ENCODE peak calls at places on chromosomes 11 and 22, in five cellular contexts. F is activated CD8-positive, alpha-beta T cell treated with anti-CD3 and anti-CD28 coated beads for 36 hours; P is kidney tubule cell; N is HTR-8/SVneo; R is NCI-H2029 treated with DMSO at 0.1 percent for 48 hours. Z is an unnamed sample.

GRCh38 chr22:23534851-23535717 is 45.0 kb downstream of the IGLL1 start:
- DNase-seq in F (no peak), P (no peak), N (no peak), R (no peak), Z (no peak)

GRCh38 chr22:40323681-40324083 is 22.6 kb upstream of the ADSL start:
- DNase-seq in F (peak; percentile 50), P (no peak), N (no peak), R (no peak), Z (no peak)

GRCh38 chr11:134660416-134660815 is 248.4 kb upstream of the B3GAT1 start:
- DNase-seq in F (no peak), P (no peak), N (no peak), R (no peak), Z (no peak)

GRCh38 chr22:24985824-24986214 is 33.3 kb downstream of the KIAA1671 start:
- DNase-seq in F (no peak), P (no peak), N (peak; percentile 53), R (no peak), Z (no peak)

GRCh38 chr11:1291295-1292017 is 18.0 kb downstream of the TOLLIP start:
- DNase-seq in F (no peak), P (no peak), N (no peak), R (no peak), Z (no peak)

GRCh38 chr11:60164550-60165075 is 18.3 kb downstream of the MS4A6A start:
- DNase-seq in F (peak; percentile 28), P (no peak), N (no peak), R (no peak), Z (no peak)

GRCh38 chr11:77081976-77082836 is 15.4 kb downstream of the CAPN5 start:
- DNase-seq in F (no peak), P (no peak), N (no peak), R (no peak), Z (no peak)

GRCh38 chr22:32590556-32590955 is 115.9 kb downstream of the FBXO7 start:
- DNase-seq in F (no peak), P (no peak), N (no peak), R (no peak), Z (no peak)

GRCh38 chr22:29382575-29383328 is 5.6 kb downstream of the AP1B1 start:
- DNase-seq in F (no peak), P (peak; percentile 86), N (no peak), R (no peak), Z (no peak)

GRCh38 chr22:27107824-27108223 is 450.4 kb downstream of the MIAT start:
- DNase-seq in F (no peak), P (peak; percentile 99), N (peak; percentile 45), R (peak; percentile 66), Z (no peak)

GRCh38 chr11:118366287-118366686 is 6.9 kb downstream of the UBE4A start:
- DNase-seq in F (no peak), P (no peak), N (no peak), R (no peak), Z (peak; percentile 97)

GRCh38 chr11:2367266-2368160 is 9.6 kb upstream of the CD81 start:
- DNase-seq in F (no peak), P (no peak), N (no peak), R (no peak), Z (no peak)

GRCh38 chr22:36714110-36714509 is 10.6 kb upstream of the CACNG2 start:
- DNase-seq in F (no peak), P (no peak), N (no peak), R (no peak), Z (no peak)

GRCh38 chr11:103737791-103738190 is 298.6 kb upstream of the DDI1 start:
- DNase-seq in F (no peak), P (peak; percentile 35), N (no peak), R (no peak), Z (no peak)

GRCh38 chr11:65213322-65214211 is 31.8 kb downstream of the CAPN1 start:
- DNase-seq in F (peak; percentile 64), P (peak; percentile 20), N (no peak), R (no peak), Z (no peak)

GRCh38 chr22:19195796-19196731 is 17.5 kb upstream of the SLC25A1 start:
- DNase-seq in F (peak; percentile 54), P (no peak), N (no peak), R (no peak), Z (no peak)

GRCh38 chr11:17561466-17562001 is 14.5 kb downstream of the OTOG start:
- DNase-seq in F (no peak), P (no peak), N (no peak), R (no peak), Z (no peak)

GRCh38 chr11:35927730-35928129 is 16.1 kb upstream of the LDLRAD3 start:
- DNase-seq in F (no peak), P (peak; percentile 74), N (no peak), R (no peak), Z (no peak)

GRCh38 chr11:34274712-34275398 is 83.0 kb downstream of the ABTB2 start:
- DNase-seq in F (no peak), P (peak; percentile 98), N (peak; percentile 89), R (peak; percentile 89), Z (peak; percentile 99)

GRCh38 chr11:111438846-111439520 is 59.9 kb upstream of the POU2AF1 start:
- DNase-seq in F (no peak), P (no peak), N (no peak), R (peak; percentile 66), Z (no peak)

GRCh38 chr11:8034604-8035224 is 46.3 kb upstream of the TUB start:
- DNase-seq in F (no peak), P (no peak), N (no peak), R (no peak), Z (no peak)

GRCh38 chr11:8087185-8087584 is 6.2 kb downstream of the TUB start:
- DNase-seq in F (no peak), P (peak; percentile 12), N (no peak), R (no peak), Z (no peak)

GRCh38 chr22:37172266-37173245 is 15.5 kb downstream of the C1QTNF6 start:
- DNase-seq in F (no peak), P (no peak), N (no peak), R (no peak), Z (no peak)

GRCh38 chr11:122023614-122024250 is 92.3 kb downstream of the BLID start:
- DNase-seq in F (no peak), P (no peak), N (no peak), R (no peak), Z (no peak)

GRCh38 chr22:41818596-41818995 is 14.3 kb upstream of the SREBF2 start:
- DNase-seq in F (no peak), P (no peak), N (no peak), R (no peak), Z (no peak)

Z was measured in LNCaP clone FGC.